ENCODE peak calls at places on chromosomes 12 and 14, in ten cellular contexts. D is transverse colon; P is IMR-90; O is CD4-positive, CD25-positive, alpha-beta regulatory T cell; R is fibroblast of lung; A is body of pancreas; M is heart right ventricle; V is esophagus squamous epithelium; N is psoas muscle; C is tibial nerve. K is an unnamed sample. For H3K4me1 and H3K36me3, the result is how much of the 10 kb centered on the place peaks cover.

GRCh38 chr12:49189731-49190314 is 943 bp upstream of the TUBA1A start:
- DNase-seq in N (no peak), D (no peak), V (no peak), O (no peak), R (no peak), M (no peak), P (no peak), A (no peak), C (no peak), K (no peak)

GRCh38 chr12:65728913-65729793 is 95.1 kb upstream of the HMGA2 start:
- DNase-seq in A (no peak), C (no peak), O (no peak), V (no peak), M (no peak), R (no peak), D (peak), P (peak), N (no peak), K (no peak)

GRCh38 chr14:105021656-105022275 is 883 bp upstream of the CDCA4 start:
- DNase-seq in M (no peak), D (peak), R (peak), N (no peak), V (no peak), C (no peak), O (no peak), P (peak), A (peak), K (no peak)

GRCh38 chr14:94679941-94680340 is 67.8 kb downstream of the SERPINA3 start:
- DNase-seq in D (no peak), P (no peak), O (no peak), N (no peak), C (peak), A (no peak), M (no peak), V (no peak), R (no peak), K (no peak)

GRCh38 chr12:28110329-28110728 is 79.9 kb upstream of the CCDC91 start:
- DNase-seq in C (no peak), A (no peak), N (no peak), M (no peak), R (no peak), P (no peak), O (no peak), D (no peak), V (no peak), K (no peak)

GRCh38 chr14:75283884-75284563 is 5.4 kb downstream of the FOS start:
- DNase-seq in R (peak), N (peak), V (no peak), C (no peak), P (peak), D (peak), O (no peak), A (peak), M (no peak), K (no peak)

GRCh38 chr14:22472935-22473854 is 115.8 kb downstream of the DAD1 start:
- DNase-seq in P (peak), R (peak), D (peak), C (no peak), V (no peak), A (peak), M (peak), O (no peak), N (no peak), K (no peak)

GRCh38 chr12:52821071-52821730 is 7.3 kb upstream of the KRT4 start:
- DNase-seq in R (no peak), V (no peak), N (no peak), M (no peak), D (no peak), O (no peak), A (no peak), C (no peak), P (no peak), K (no peak)

GRCh38 chr12:91387461-91388134 is 205.0 kb upstream of the DCN start:
- DNase-seq in R (no peak), A (no peak), O (no peak), V (no peak), N (no peak), M (no peak), D (no peak), C (no peak), P (no peak), K (no peak)

GRCh38 chr12:109157986-109158385 is 41.6 kb downstream of the ACACB start:
- DNase-seq in M (no peak), R (no peak), V (no peak), D (no peak), C (no peak), O (no peak), P (no peak), A (no peak), N (no peak), K (no peak)

GRCh38 chr14:105015242-105015641 is 5.6 kb downstream of the CDCA4 start:
- DNase-seq in N (no peak), V (no peak), R (no peak), C (no peak), A (no peak), M (no peak), O (no peak), P (no peak), D (no peak), K (no peak)

GRCh38 chr12:122413516-122414404 is 8.7 kb downstream of the CLIP1 start:
- DNase-seq in D (no peak), O (no peak), V (no peak), N (no peak), M (no peak), R (peak), A (no peak), C (no peak), P (no peak), K (no peak)

GRCh38 chr12:92462527-92462926 is 240.3 kb upstream of the PLEKHG7 start:
- DNase-seq in V (no peak), P (no peak), M (no peak), D (no peak), R (no peak), A (no peak), N (no peak), C (no peak), O (no peak), K (no peak)
- H3K4me1 ChIP-seq in V (under half), P (under half), M (under half), D (under half), R (under half), A (under half), N (under half), C (under half), O (under half), K (under half)

DNA sequence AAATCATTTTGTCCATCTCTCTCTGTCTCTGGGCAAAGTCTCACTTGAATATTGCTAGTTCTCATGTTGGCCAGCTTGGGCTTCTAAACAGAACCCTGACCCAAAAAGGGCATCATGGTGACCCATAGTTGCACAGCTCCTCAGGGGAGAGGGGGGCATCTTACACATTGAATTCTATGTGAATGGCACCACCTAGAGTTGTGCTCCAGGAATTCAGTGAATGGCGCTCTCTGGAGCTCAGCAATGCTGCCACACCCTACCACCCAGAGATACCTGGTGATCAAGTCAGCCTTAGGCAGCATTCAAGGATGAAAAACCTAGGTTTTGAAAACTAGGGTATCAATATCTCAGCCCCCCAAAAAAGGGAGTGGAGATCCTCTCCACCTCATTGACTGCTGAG is 50.6 kb downstream of the SMUG1 start:
- DNase-seq in A (no peak), P (no peak), N (no peak), M (no peak), D (no peak), C (no peak), R (no peak), V (no peak), O (no peak), K (no peak)
- H3K36me3 ChIP-seq in A (under half), P (under half), N (under half), M (under half), D (under half), C (under half), R (under half), V (under half), O (under half), K (under half)

GRCh38 chr14:77032854-77033621 is 4.5 kb upstream of the IRF2BPL start:
- DNase-seq in V (peak), D (peak), A (peak), M (peak), R (peak), C (peak), O (peak), N (peak), P (peak), K (peak)

GRCh38 chr14:77031680-77032482 is 3.4 kb upstream of the IRF2BPL start:
- DNase-seq in P (peak), N (peak), C (no peak), M (peak), A (no peak), V (no peak), R (peak), O (no peak), D (peak), K (no peak)

GRCh38 chr14:77035267-77035666 is 6.8 kb upstream of the IRF2BPL start:
- DNase-seq in N (no peak), D (no peak), M (no peak), O (no peak), A (no peak), C (no peak), V (no peak), R (no peak), P (no peak), K (no peak)

GRCh38 chr14:77033622-77034521 is 5.4 kb upstream of the IRF2BPL start:
- DNase-seq in A (peak), R (peak), C (peak), V (no peak), M (peak), N (peak), P (peak), O (peak), D (peak), K (no peak)

DNA sequence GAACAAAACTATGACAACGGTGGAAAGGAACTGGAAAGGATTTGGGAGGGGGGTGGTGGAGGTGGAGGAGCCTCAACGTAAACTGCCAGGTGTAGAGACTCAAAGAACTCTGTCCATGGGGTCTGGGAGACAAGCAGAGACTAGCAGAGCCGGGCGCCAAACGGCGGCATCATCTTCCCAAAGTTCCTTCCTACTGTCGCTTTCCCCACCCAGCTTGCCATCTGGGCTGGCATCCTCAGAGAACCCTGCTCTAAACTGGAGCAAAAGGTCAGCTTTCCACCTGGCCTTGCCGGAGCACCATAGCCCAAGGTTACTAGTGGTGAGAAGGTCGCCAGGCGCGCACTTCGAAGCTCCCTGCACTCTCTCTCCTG is 4.0 kb upstream of the IRF2BPL start:
- DNase-seq in V (no peak), P (no peak), O (no peak), N (no peak), R (no peak), D (no peak), M (no peak), C (no peak), A (no peak), K (peak)
- H3K4me1 ChIP-seq in V (half or more), P (under half), O (half or more), N (under half), R (under half), D (half or more), M (half or more), C (half or more), A (half or more), K (half or more)

GRCh38 chr14:54749727-54750126 is 152.9 kb downstream of the GCH1 start:
- DNase-seq in A (no peak), C (no peak), P (no peak), R (no peak), V (no peak), O (no peak), M (no peak), D (no peak), N (no peak), K (no peak)
- H3K36me3 ChIP-seq in A (under half), C (under half), P (under half), R (under half), V (under half), O (under half), M (under half), D (under half), N (half or more), K (under half)

DNA sequence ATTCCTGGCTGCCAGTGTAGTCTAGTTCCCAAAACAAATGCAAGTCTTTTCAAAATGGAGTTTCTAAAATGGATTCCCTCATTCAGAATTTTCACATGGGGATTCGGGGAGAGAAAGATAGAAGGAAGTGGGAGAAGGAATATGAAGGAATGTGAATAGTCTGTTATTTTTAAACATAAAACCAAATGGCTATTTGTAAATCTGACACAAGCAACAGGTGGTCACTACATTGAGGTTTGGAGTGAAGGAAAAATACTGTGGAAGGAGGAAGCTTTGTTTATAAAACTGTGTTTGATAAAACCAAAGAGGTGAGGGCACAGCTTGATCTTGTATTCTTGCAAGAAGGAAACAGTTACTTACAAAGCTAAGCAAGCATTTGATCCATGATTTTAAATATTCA is 65.3 kb upstream of the KCNJ8 start:
- DNase-seq in N (no peak), M (no peak), R (no peak), A (no peak), C (no peak), D (no peak), P (no peak), V (no peak), O (no peak), K (no peak)
- H3K4me1 ChIP-seq in N (under half), M (under half), R (under half), A (under half), C (under half), D (under half), P (under half), V (under half), O (under half), K (under half)

GRCh38 chr12:125256537-125256936 is 191.3 kb downstream of the AACS start:
- DNase-seq in V (no peak), O (no peak), N (no peak), P (no peak), M (no peak), C (no peak), R (no peak), D (no peak), A (no peak), K (no peak)
- H3K36me3 ChIP-seq in V (under half), O (under half), N (under half), P (under half), M (under half), C (under half), R (under half), D (under half), A (under half), K (under half)

DNA sequence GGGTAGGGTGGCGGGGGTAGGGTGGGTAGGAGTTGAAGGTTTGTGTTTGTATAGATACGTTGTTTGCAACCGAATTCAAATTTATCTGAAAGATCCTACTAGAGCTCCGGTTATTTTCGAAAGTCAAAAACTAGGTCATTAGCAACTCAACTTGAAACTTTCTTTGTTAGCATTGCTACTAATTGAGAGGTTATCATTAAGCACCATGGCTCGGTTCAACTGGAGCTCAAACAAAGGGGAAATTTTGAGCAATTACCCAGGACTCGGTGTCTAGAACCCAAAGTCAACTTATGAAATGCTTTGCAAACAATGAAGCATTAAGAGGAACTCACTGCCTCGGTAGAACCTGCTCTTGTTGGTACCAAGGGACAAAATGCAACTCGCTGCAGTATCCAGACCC is 207.7 kb downstream of the BCAT1 start:
- DNase-seq in M (no peak), N (no peak), R (no peak), V (no peak), P (no peak), D (no peak), O (no peak), C (no peak), A (no peak), K (no peak)
- H3K4me1 ChIP-seq in M (under half), N (under half), R (under half), V (under half), P (under half), D (under half), O (under half), C (under half), A (under half), K (under half)

DNA sequence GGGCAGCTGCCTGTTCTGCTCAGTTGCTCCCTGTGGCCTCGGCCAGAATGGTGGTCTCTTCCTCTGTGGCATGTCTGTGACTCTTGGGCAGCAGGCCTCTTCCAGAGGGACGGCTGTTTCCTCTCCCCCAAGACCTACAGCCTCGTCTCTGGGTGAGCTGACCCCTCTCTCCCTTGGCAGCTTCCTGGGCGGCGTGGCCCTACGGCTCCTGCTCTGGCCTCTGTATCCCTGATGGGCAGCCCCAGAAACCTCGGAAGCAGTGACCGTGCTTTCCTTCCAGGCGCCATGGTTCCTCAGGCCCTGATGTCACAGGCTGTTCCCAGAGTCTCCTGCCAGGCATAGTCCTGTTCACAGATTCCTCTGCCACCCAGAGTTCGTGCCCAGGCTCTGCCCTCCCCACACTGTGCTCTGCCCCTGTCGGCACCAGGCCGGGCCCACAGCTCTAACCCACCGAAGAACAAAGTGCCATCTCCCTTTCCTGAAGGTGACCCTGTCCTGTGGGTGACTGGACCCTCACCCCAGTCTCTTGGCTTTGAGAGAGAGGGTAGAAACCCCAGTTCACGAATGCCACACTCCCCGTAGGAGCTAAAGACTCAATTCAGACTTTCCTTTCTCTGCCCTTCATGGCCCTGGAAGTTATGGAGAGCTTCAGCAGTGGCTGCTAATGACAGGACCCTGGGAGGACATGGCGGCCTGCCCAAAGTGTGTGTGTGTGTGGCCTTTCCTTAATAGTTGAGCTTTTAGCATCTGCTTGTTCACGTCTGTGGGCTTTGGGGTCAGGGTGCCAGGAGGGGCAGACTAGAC is 85.0 kb upstream of the DYNC1H1 start:
- DNase-seq in N (no peak), A (no peak), O (no peak), D (no peak), M (no peak), R (no peak), C (no peak), P (no peak), V (no peak), K (no peak)
- H3K36me3 ChIP-seq in N (under half), A (under half), O (under half), D (under half), M (under half), R (under half), C (under half), P (under half), V (half or more), K (half or more)

K was measured in naive thymus-derived CD4-positive, alpha-beta T cell.